ENCODE peak calls at places on chromosomes 12 and 14, in four cellular contexts. G is psoas muscle, B is K562, O is pancreas. M is an unnamed sample.

GRCh38 chr14:106694638-106695393 is 1168.4 kb downstream of the TMEM121 start:
- DNase-seq in B (no peak), G (no peak), O (no peak), M (no peak)

GRCh38 chr12:95202691-95203476 is 14.4 kb downstream of the FGD6 start:
- DNase-seq in O (no peak), G (no peak), B (no peak), M (no peak)

GRCh38 chr12:46483572-46484395 is 111.2 kb upstream of the SLC38A2 start:
- DNase-seq in O (no peak), G (no peak), B (no peak), M (no peak)

GRCh38 chr12:80988986-80989385 is 51.3 kb upstream of the LIN7A start:
- DNase-seq in O (peak; percentile 10), G (no peak), B (no peak), M (peak; percentile 70)

GRCh38 chr14:97411938-97412612 is 614.9 kb downstream of the VRK1 start:
- DNase-seq in O (no peak), B (no peak), G (no peak), M (no peak)

GRCh38 chr14:74979442-74980397 is 23.0 kb upstream of the EIF2B2 start:
- DNase-seq in B (peak; percentile 2), O (no peak), G (peak; percentile 63), M (no peak)

GRCh38 chr14:92692822-92693226 is 55.6 kb downstream of the LGMN start:
- DNase-seq in G (peak; percentile 46), O (peak; percentile 92), B (no peak), M (peak; percentile 75)

GRCh38 chr12:52020126-52020525 is 13.4 kb downstream of the TAMALIN start:
- DNase-seq in G (no peak), B (no peak), O (no peak), M (no peak)

GRCh38 chr14:39446131-39446744 is 14.0 kb upstream of the FBXO33 start:
- DNase-seq in B (no peak), O (no peak), G (no peak), M (no peak)

GRCh38 chr14:93008381-93008780 is 85.4 kb downstream of the CHGA start:
- DNase-seq in G (peak; percentile 57), B (peak; percentile 21), O (no peak), M (no peak)

GRCh38 chr12:38390968-38391367 is 74.4 kb downstream of the ALG10B start:
- DNase-seq in O (no peak), G (no peak), B (no peak), M (no peak)

GRCh38 chr12:50597200-50598195 is 92.7 kb downstream of the DIP2B start:
- DNase-seq in B (no peak), G (no peak), O (no peak), M (peak; percentile 39)

GRCh38 chr12:106301611-106302321 is 767 bp upstream of the TCP11L2 start:
- DNase-seq in O (peak; percentile 73), B (peak; percentile 74), G (peak; percentile 19), M (peak; percentile 95)

GRCh38 chr12:99549651-99550050 is 97.9 kb upstream of the GARIN6 start:
- DNase-seq in G (no peak), O (no peak), B (no peak), M (no peak)

GRCh38 chr14:23568021-23568599 is 519 bp upstream of the AP1G2 start:
- DNase-seq in O (no peak), G (no peak), B (no peak), M (no peak)
- H3K4me3 ChIP-seq in O (peak overlapping the region; percentile 29), G (peak overlapping the region; percentile 78), B (no peak overlapping the region), M (peak overlapping the region; percentile 65)

DNA sequence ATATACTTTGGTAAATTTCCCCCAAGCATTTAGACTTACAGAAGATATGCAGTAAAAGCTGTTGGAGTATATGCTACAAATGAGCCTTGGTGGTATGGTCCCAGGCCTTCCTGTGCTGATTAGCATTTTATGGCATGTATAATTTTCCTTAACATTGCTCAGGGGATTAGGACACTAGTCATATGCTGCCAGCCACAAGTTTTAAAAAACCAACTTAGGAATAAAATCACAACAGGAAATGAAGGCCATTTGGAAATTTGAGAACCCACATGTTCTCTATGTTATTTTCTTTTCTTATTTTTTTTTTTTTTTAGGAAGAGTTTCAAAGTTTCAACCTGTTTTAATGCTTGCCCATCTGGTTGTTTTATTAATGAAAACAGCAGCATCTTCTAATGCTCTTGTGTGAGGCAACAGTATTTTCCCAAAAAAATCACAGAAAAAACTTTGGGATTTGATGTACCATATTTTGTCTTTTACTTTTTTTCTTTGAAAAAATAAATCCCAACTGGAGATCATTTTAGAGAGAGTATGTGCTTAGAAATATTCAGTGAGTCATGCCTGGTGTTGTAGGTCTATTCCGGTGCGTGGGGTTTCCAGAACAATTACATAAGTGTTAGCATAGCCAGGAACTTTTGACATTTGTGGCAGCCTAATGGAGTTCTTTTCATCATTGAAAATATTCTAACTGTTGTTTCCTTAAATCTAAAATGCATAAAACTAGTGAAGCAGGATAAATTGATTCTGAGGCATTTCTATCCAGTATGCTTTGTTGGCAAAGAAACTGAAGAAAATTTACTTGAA is 21.7 kb upstream of the DUSP6 start:
- DNase-seq in G (no peak), O (no peak), B (no peak), M (no peak)
- H3K4me3 ChIP-seq in G (no peak overlapping the region), O (no peak overlapping the region), B (no peak overlapping the region), M (no peak overlapping the region)

GRCh38 chr12:62861157-62861535 is 73.8 kb downstream of the PPM1H start:
- DNase-seq in O (no peak), G (no peak), B (no peak), M (no peak)

GRCh38 chr12:62859203-62859799 is 75.6 kb downstream of the PPM1H start:
- DNase-seq in B (no peak), G (no peak), O (no peak), M (no peak)

GRCh38 chr12:62862259-62862881 is 72.6 kb downstream of the PPM1H start:
- DNase-seq in G (no peak), B (no peak), O (no peak), M (no peak)

GRCh38 chr12:62860501-62861156 is 74.3 kb downstream of the PPM1H start:
- DNase-seq in B (no peak), G (no peak), O (no peak), M (no peak)

GRCh38 chr12:62861586-62861985 is 73.4 kb downstream of the PPM1H start:
- DNase-seq in O (no peak), G (no peak), B (no peak), M (no peak)
- H3K4me3 ChIP-seq in O (no peak overlapping the region), G (no peak overlapping the region), B (no peak overlapping the region), M (no peak overlapping the region)

GRCh38 chr14:79280400-79280670 is 931.0 kb downstream of the DIO2 start:
- DNase-seq in G (no peak), O (no peak), B (no peak), M (no peak)
- H3K4me3 ChIP-seq in G (peak overlapping the region; percentile 69), O (peak overlapping the region; percentile 37), B (no peak overlapping the region), M (peak overlapping the region; percentile 60)

DNA sequence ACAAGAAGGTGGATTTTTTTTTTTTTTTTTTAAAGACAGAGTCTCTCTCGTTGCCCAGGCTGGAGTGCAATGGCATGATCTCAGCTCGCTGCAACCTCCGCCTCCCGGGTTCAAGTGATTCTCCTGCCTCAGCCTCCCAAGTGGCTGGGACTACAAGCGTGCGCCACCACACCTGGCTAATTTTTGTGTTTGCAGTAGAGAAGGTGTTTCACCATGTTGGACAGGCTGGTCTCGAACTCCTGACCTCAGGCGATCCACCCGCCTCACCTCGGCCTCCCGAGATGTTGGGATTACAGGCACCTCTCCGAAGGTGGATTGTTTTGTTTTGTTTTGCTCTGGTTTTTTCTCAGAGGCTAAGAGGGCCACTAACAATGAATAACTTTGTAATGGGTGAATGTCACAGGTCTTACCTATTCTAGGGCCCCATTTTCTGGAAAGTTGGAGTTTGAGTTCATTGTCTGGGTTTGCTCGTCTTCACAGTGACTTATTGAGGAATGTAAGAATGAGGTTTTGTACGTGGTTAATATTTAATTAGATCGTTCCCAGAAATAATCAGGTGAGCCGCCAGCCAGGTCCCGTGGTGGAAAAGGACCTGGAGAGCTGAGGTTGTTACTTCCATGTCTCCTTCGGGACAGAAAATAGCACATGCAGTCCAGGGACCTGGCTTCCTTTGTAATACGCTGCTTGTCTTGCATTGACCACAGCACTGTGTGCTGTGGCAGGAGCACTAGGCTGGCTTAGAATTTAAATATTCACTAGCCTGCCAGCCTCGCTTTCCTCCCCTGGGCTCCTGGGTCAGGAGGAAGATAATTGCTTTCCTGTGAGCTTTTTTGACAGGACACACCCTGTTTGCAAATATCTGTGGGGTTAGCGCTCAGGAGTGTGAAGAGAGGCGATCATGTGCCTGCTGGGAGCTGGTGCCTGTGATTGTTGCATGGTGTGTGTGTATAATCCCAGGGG is 2.3 kb downstream of the HIP1R start:
- DNase-seq in B (no peak), O (peak; percentile 55), G (no peak), M (peak; percentile 76)
- H3K4me3 ChIP-seq in B (no peak overlapping the region), O (no peak overlapping the region), G (no peak overlapping the region), M (peak overlapping the region; percentile 82)

GRCh38 chr12:14780851-14781250 is 22.4 kb downstream of the WBP11 start:
- DNase-seq in O (no peak), G (no peak), B (no peak), M (no peak)
- H3K4me3 ChIP-seq in O (no peak overlapping the region), G (no peak overlapping the region), B (no peak overlapping the region), M (no peak overlapping the region)

GRCh38 chr12:31585895-31586294 is 5.0 kb downstream of the DENND5B start:
- DNase-seq in B (no peak), G (no peak), O (no peak), M (no peak)

GRCh38 chr12:31585271-31585670 is 5.7 kb downstream of the DENND5B start:
- DNase-seq in G (no peak), B (no peak), O (no peak), M (no peak)

GRCh38 chr12:31583878-31584277 is 7.1 kb downstream of the DENND5B start:
- DNase-seq in G (no peak), B (no peak), O (no peak), M (no peak)

GRCh38 chr12:31586703-31587102 is 4.2 kb downstream of the DENND5B start:
- DNase-seq in G (no peak), B (no peak), O (no peak), M (no peak)

DNA sequence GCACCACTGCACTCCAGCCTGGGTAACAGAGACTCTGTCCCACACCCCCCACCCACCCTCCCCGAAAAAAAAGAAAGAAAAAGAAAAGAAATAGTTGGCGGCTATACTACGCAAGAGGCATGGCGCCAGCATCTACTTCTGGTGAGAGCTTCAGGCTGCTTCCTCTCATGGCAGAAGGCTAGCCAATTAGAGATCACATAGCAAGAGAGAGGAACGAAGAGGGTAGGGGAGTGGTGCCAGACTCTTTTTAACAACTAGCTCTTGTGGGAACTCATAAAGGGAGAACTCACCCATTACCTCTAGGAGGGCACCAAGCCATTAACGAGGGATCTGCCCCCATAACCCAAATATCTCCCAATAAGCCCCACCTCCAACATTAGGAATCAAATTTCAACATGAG is 6.2 kb downstream of the DENND5B start:
- DNase-seq in O (no peak), B (no peak), G (no peak), M (no peak)
- H3K4me3 ChIP-seq in O (no peak overlapping the region), B (no peak overlapping the region), G (no peak overlapping the region), M (no peak overlapping the region)